ENCODE peak calls at places on chromosome 1, in five cellular contexts. A is A673; C is pancreas; S is activated T-cell treated with anti-CD3 and anti-CD28 coated beads, Interleukin-2, amount 50 U/mL, for 72 hours; K is cardiac fibroblast. H is an unnamed sample.

GRCh38 chr1:242245255-242245654 is 246.4 kb upstream of the MAP1LC3C start:
- DNase-seq in C (no peak), A (no peak), K (no peak), S (no peak), H (no peak)

GRCh38 chr1:119655160-119655559 is 7.1 kb upstream of the ZNF697 start:
- DNase-seq in S (no peak), K (peak), A (no peak), C (no peak), H (no peak)

GRCh38 chr1:109933856-109934711 is 23.4 kb downstream of the CSF1 start:
- DNase-seq in A (no peak), C (no peak), S (peak), K (peak), H (no peak)

GRCh38 chr1:234093741-234094140 is 189.3 kb downstream of the SLC35F3 start:
- DNase-seq in S (no peak), K (no peak), C (no peak), A (no peak), H (no peak)

GRCh38 chr1:165355977-165356811 is at the start of gene LMX1A:
- DNase-seq in S (no peak), C (no peak), K (peak), A (peak), H (no peak)

GRCh38 chr1:84164567-84165021 is 20.5 kb downstream of the PRKACB start:
- DNase-seq in K (peak), A (no peak), C (no peak), S (no peak), H (no peak)

GRCh38 chr1:245279346-245279745 is 124.6 kb downstream of the KIF26B start:
- DNase-seq in K (peak), A (no peak), S (no peak), C (no peak), H (no peak)

GRCh38 chr1:54945393-54945936 is 35.0 kb upstream of the TMEM61 start:
- DNase-seq in K (no peak), C (no peak), A (no peak), S (no peak), H (no peak)

GRCh38 chr1:219713981-219714381 is 101.1 kb upstream of the ZC3H11B start:
- DNase-seq in C (no peak), A (no peak), S (no peak), K (peak), H (no peak)

GRCh38 chr1:25735956-25736529 is 64.0 kb upstream of the SELENON start:
- DNase-seq in S (no peak), A (no peak), K (no peak), C (no peak), H (no peak)

GRCh38 chr1:29490204-29490934 is 254.0 kb downstream of the PTPRU start:
- DNase-seq in S (no peak), C (no peak), K (no peak), A (no peak), H (no peak)

GRCh38 chr1:158391099-158391498 is 8.2 kb downstream of the OR10T2 start:
- DNase-seq in K (no peak), C (no peak), A (no peak), S (no peak), H (no peak)

GRCh38 chr1:230857822-230858221 is 10.5 kb downstream of the C1orf198 start:
- DNase-seq in C (no peak), A (no peak), S (no peak), K (peak), H (no peak)

H was measured in HCT116.